ENCODE peak calls at places on chromosomes 12 and 14, in nine cellular contexts. One of them, this sample, is unnamed.
A peak's percentile ranks its signal among the peaks of the same experiment; 100 is the strongest.

GRCh38 chr12:105348561-105348960 is 18.1 kb downstream of the C12orf75 start:
- DNase-seq in testis: no peak
- DNase-seq in transverse colon: no peak
- DNase-seq in A549: no peak
- DNase-seq in lower lobe of right lung: no peak
- DNase-seq in psoas muscle: no peak
- DNase-seq in tibial artery: no peak
- DNase-seq in ovary: no peak
- DNase-seq in IMR-90: no peak
- DNase-seq in this sample: no peak

GRCh38 chr12:111753144-111753881 is 13.4 kb upstream of the ALDH2 start:
- DNase-seq in psoas muscle: peak; percentile 68
- DNase-seq in ovary: peak; percentile 68
- DNase-seq in transverse colon: peak; percentile 75
- DNase-seq in lower lobe of right lung: peak; percentile 75
- DNase-seq in A549: peak; percentile 63
- DNase-seq in tibial artery: peak; percentile 75
- DNase-seq in IMR-90: peak; percentile 61
- DNase-seq in testis: peak; percentile 74
- DNase-seq in this sample: peak; percentile 77

GRCh38 chr14:26925876-26926584 is 328.2 kb upstream of the NOVA1 start:
- DNase-seq in transverse colon: no peak
- DNase-seq in A549: no peak
- DNase-seq in testis: no peak
- DNase-seq in psoas muscle: no peak
- DNase-seq in ovary: no peak
- DNase-seq in lower lobe of right lung: peak; percentile 56
- DNase-seq in tibial artery: no peak
- DNase-seq in IMR-90: no peak
- DNase-seq in this sample: no peak

GRCh38 chr14:73763396-73763795 is 49.2 kb upstream of the PNMA1 start:
- DNase-seq in ovary: no peak
- DNase-seq in lower lobe of right lung: peak; percentile 18
- DNase-seq in A549: no peak
- DNase-seq in testis: no peak
- DNase-seq in IMR-90: no peak
- DNase-seq in tibial artery: no peak
- DNase-seq in transverse colon: peak; percentile 26
- DNase-seq in psoas muscle: peak; percentile 0
- DNase-seq in this sample: no peak

GRCh38 chr12:116183741-116184141 is 93.8 kb downstream of the MED13L start:
- DNase-seq in transverse colon: no peak
- DNase-seq in lower lobe of right lung: no peak
- DNase-seq in IMR-90: peak; percentile 47
- DNase-seq in psoas muscle: no peak
- DNase-seq in A549: no peak
- DNase-seq in testis: no peak
- DNase-seq in ovary: no peak
- DNase-seq in tibial artery: no peak
- DNase-seq in this sample: no peak

GRCh38 chr12:92718483-92718985 is 15.7 kb downstream of the PLEKHG7 start:
- DNase-seq in IMR-90: no peak
- DNase-seq in lower lobe of right lung: no peak
- DNase-seq in ovary: no peak
- DNase-seq in transverse colon: no peak
- DNase-seq in testis: no peak
- DNase-seq in A549: no peak
- DNase-seq in psoas muscle: no peak
- DNase-seq in tibial artery: no peak
- DNase-seq in this sample: no peak

GRCh38 chr12:46523446-46523845 is 150.9 kb upstream of the SLC38A2 start:
- DNase-seq in psoas muscle: no peak
- DNase-seq in ovary: no peak
- DNase-seq in transverse colon: no peak
- DNase-seq in testis: no peak
- DNase-seq in A549: peak; percentile 53
- DNase-seq in lower lobe of right lung: no peak
- DNase-seq in IMR-90: peak; percentile 40
- DNase-seq in tibial artery: no peak
- DNase-seq in this sample: no peak

GRCh38 chr14:96634481-96634880 is 132.3 kb downstream of the PAPOLA start:
- DNase-seq in A549: no peak
- DNase-seq in lower lobe of right lung: no peak
- DNase-seq in IMR-90: no peak
- DNase-seq in psoas muscle: no peak
- DNase-seq in transverse colon: no peak
- DNase-seq in testis: no peak
- DNase-seq in tibial artery: no peak
- DNase-seq in ovary: no peak
- DNase-seq in this sample: no peak

GRCh38 chr12:7125632-7126227 is 3.0 kb downstream of the RBP5 start:
- DNase-seq in IMR-90: no peak
- DNase-seq in ovary: no peak
- DNase-seq in psoas muscle: no peak
- DNase-seq in testis: no peak
- DNase-seq in lower lobe of right lung: no peak
- DNase-seq in A549: no peak
- DNase-seq in transverse colon: no peak
- DNase-seq in tibial artery: peak; percentile 10
- DNase-seq in this sample: no peak

GRCh38 chr12:123388948-123389559 is 5.1 kb downstream of the KMT5A start:
- DNase-seq in testis: no peak
- DNase-seq in psoas muscle: peak; percentile 37
- DNase-seq in IMR-90: no peak
- DNase-seq in A549: no peak
- DNase-seq in ovary: peak; percentile 49
- DNase-seq in transverse colon: no peak
- DNase-seq in lower lobe of right lung: no peak
- DNase-seq in tibial artery: no peak
- DNase-seq in this sample: peak; percentile 14

GRCh38 chr12:15892645-15893259 is 10.6 kb downstream of the STRAP start:
- DNase-seq in psoas muscle: no peak
- DNase-seq in A549: no peak
- DNase-seq in transverse colon: no peak
- DNase-seq in ovary: no peak
- DNase-seq in IMR-90: no peak
- DNase-seq in testis: no peak
- DNase-seq in lower lobe of right lung: no peak
- DNase-seq in tibial artery: no peak
- DNase-seq in this sample: no peak

GRCh38 chr12:27277846-27278260 is 33.8 kb downstream of the STK38L start:
- DNase-seq in lower lobe of right lung: no peak
- DNase-seq in ovary: no peak
- DNase-seq in IMR-90: peak; percentile 97
- DNase-seq in psoas muscle: no peak
- DNase-seq in testis: no peak
- DNase-seq in A549: peak; percentile 62
- DNase-seq in transverse colon: peak; percentile 51
- DNase-seq in tibial artery: no peak
- DNase-seq in this sample: no peak

GRCh38 chr12:21764950-21765349 is 9.6 kb downstream of the KCNJ8 start:
- DNase-seq in lower lobe of right lung: no peak
- DNase-seq in ovary: no peak
- DNase-seq in IMR-90: no peak
- DNase-seq in tibial artery: no peak
- DNase-seq in psoas muscle: no peak
- DNase-seq in testis: no peak
- DNase-seq in transverse colon: no peak
- DNase-seq in A549: no peak
- DNase-seq in this sample: no peak

GRCh38 chr12:55659486-55660385 is 23.0 kb downstream of the OR10P1 start:
- DNase-seq in psoas muscle: no peak
- DNase-seq in lower lobe of right lung: no peak
- DNase-seq in testis: peak; percentile 87
- DNase-seq in IMR-90: peak; percentile 9
- DNase-seq in ovary: peak; percentile 64
- DNase-seq in tibial artery: no peak
- DNase-seq in transverse colon: peak; percentile 28
- DNase-seq in A549: peak; percentile 47
- DNase-seq in this sample: no peak

GRCh38 chr14:95620659-95621059 is 65.6 kb upstream of the TCL1B start:
- DNase-seq in testis: peak; percentile 60
- DNase-seq in psoas muscle: no peak
- DNase-seq in lower lobe of right lung: no peak
- DNase-seq in tibial artery: no peak
- DNase-seq in A549: no peak
- DNase-seq in transverse colon: no peak
- DNase-seq in ovary: no peak
- DNase-seq in IMR-90: no peak
- DNase-seq in this sample: no peak

GRCh38 chr12:124289634-124290600 is 5.0 kb upstream of the RFLNA start:
- DNase-seq in ovary: no peak
- DNase-seq in testis: no peak
- DNase-seq in psoas muscle: peak; percentile 59
- DNase-seq in A549: no peak
- DNase-seq in transverse colon: no peak
- DNase-seq in IMR-90: peak; percentile 43
- DNase-seq in lower lobe of right lung: peak; percentile 44
- DNase-seq in tibial artery: no peak
- DNase-seq in this sample: no peak

GRCh38 chr12:11797317-11797913 is 147.9 kb downstream of the ETV6 start:
- DNase-seq in ovary: no peak
- DNase-seq in lower lobe of right lung: no peak
- DNase-seq in A549: no peak
- DNase-seq in transverse colon: no peak
- DNase-seq in testis: no peak
- DNase-seq in psoas muscle: no peak
- DNase-seq in IMR-90: peak; percentile 97
- DNase-seq in tibial artery: no peak
- DNase-seq in this sample: no peak

GRCh38 chr14:72519543-72519942 is 374.4 kb downstream of the DPF3 start:
- DNase-seq in psoas muscle: no peak
- DNase-seq in A549: no peak
- DNase-seq in ovary: no peak
- DNase-seq in IMR-90: no peak
- DNase-seq in transverse colon: no peak
- DNase-seq in testis: no peak
- DNase-seq in tibial artery: no peak
- DNase-seq in lower lobe of right lung: no peak
- DNase-seq in this sample: no peak

GRCh38 chr14:104586832-104587620 is 7.5 kb downstream of the C14orf180 start:
- DNase-seq in IMR-90: no peak
- DNase-seq in transverse colon: no peak
- DNase-seq in tibial artery: peak; percentile 79
- DNase-seq in testis: peak; percentile 36
- DNase-seq in psoas muscle: peak; percentile 49
- DNase-seq in ovary: no peak
- DNase-seq in lower lobe of right lung: no peak
- DNase-seq in A549: no peak
- DNase-seq in this sample: no peak

GRCh38 chr12:78002878-78003277 is 172.2 kb downstream of the NAV3 start:
- DNase-seq in testis: no peak
- DNase-seq in lower lobe of right lung: no peak
- DNase-seq in psoas muscle: no peak
- DNase-seq in A549: peak; percentile 6
- DNase-seq in ovary: no peak
- DNase-seq in tibial artery: no peak
- DNase-seq in transverse colon: no peak
- DNase-seq in IMR-90: peak; percentile 15
- DNase-seq in this sample: no peak
- TF ChIP-seq CTCF in testis: no peak
- TF ChIP-seq CTCF in lower lobe of right lung: no peak
- TF ChIP-seq CTCF in psoas muscle: no peak
- TF ChIP-seq CTCF in A549: no peak
- TF ChIP-seq CTCF in ovary: no peak
- TF ChIP-seq CTCF in tibial artery: no peak
- TF ChIP-seq CTCF in transverse colon: no peak
- TF ChIP-seq CTCF in IMR-90: no peak
- TF ChIP-seq CTCF in this sample: no peak

DNA sequence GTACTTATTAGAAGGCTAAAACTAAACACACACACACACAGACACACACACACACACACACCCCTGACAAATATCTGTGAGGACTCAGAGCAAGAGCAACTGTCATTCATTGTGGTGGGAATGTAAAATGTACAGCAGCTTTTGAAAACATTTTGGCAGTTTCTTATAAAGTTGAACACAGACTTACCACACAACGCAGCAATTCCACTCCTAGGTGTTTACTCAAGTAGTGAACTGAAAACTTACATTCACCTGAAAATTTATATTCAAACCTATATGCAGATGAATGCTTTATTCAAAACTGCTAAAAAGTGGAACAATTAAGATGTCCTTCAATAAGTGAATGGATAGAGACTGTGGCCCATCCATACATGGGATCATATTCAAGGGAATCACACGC is 18.6 kb downstream of the ZNF605 start:
- DNase-seq in ovary: no peak
- DNase-seq in psoas muscle: no peak
- DNase-seq in tibial artery: no peak
- DNase-seq in IMR-90: no peak
- DNase-seq in testis: no peak
- DNase-seq in lower lobe of right lung: no peak
- DNase-seq in transverse colon: no peak
- DNase-seq in A549: peak; percentile 31
- DNase-seq in this sample: no peak
- H3K9me3 ChIP-seq in ovary: peaks cover 4% of the 10 kb centered on the region
- H3K9me3 ChIP-seq in psoas muscle: peaks cover 61% of the 10 kb centered on the region
- H3K9me3 ChIP-seq in tibial artery: peaks cover 10% of the 10 kb centered on the region
- H3K9me3 ChIP-seq in IMR-90: peaks cover 57% of the 10 kb centered on the region
- H3K9me3 ChIP-seq in testis: no peaks in the 10 kb centered on the region
- H3K9me3 ChIP-seq in lower lobe of right lung: peaks cover 86% of the 10 kb centered on the region
- H3K9me3 ChIP-seq in transverse colon: peaks cover 51% of the 10 kb centered on the region
- H3K9me3 ChIP-seq in A549: peaks cover 73% of the 10 kb centered on the region
- H3K9me3 ChIP-seq in this sample: peaks cover 86% of the 10 kb centered on the region

DNA sequence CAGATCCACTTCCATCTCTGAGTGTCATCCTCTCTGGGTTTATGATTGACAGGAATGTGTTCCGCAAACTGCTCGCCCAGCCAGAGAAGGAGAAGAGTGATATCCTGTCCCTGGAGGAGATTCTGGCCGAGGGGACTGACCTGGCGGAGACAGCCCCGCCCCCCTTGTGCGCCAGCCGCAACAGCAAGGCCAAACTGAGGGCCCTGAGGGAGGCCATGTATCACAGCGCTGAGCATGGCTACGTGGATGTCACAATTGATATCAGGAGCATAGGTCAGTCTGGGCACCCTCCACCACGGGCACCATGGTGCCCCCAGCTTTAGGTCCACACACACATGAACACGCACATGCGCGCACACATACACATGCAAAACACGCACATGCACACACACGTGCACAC is 67.5 kb upstream of the PWP1 start:
- DNase-seq in lower lobe of right lung: no peak
- DNase-seq in tibial artery: no peak
- DNase-seq in IMR-90: no peak
- DNase-seq in psoas muscle: no peak
- DNase-seq in testis: no peak
- DNase-seq in A549: no peak
- DNase-seq in transverse colon: no peak
- DNase-seq in ovary: no peak
- DNase-seq in this sample: no peak
- TF ChIP-seq CTCF in lower lobe of right lung: no peak
- TF ChIP-seq CTCF in tibial artery: no peak
- TF ChIP-seq CTCF in IMR-90: no peak
- TF ChIP-seq CTCF in psoas muscle: no peak
- TF ChIP-seq CTCF in testis: no peak
- TF ChIP-seq CTCF in A549: no peak
- TF ChIP-seq CTCF in transverse colon: no peak
- TF ChIP-seq CTCF in ovary: no peak
- TF ChIP-seq CTCF in this sample: no peak

DNA sequence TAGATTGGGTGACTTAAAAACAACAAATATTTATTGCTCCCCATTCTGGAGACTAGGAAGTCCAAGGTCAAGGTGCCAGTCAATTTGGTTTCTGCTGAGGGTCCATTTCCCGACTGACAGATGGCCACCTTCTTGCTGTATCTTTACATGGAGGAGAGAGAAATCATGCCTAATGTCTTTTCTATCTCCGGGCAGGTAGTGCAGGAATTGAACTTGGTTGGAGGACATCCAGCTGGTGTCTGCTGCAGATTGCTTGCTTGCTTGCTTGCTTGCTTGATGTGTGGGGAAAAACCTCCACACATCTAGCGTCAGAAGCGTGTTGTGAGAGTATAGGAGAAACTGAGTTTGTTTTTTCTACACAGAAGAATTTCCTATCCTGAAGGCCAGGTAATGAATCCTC is 561.4 kb downstream of the DIO2 start:
- DNase-seq in tibial artery: no peak
- DNase-seq in IMR-90: no peak
- DNase-seq in ovary: no peak
- DNase-seq in transverse colon: no peak
- DNase-seq in A549: no peak
- DNase-seq in testis: no peak
- DNase-seq in lower lobe of right lung: no peak
- DNase-seq in psoas muscle: no peak
- DNase-seq in this sample: no peak
- H3K9me3 ChIP-seq in tibial artery: no peaks in the 10 kb centered on the region
- H3K9me3 ChIP-seq in IMR-90: no peaks in the 10 kb centered on the region
- H3K9me3 ChIP-seq in ovary: no peaks in the 10 kb centered on the region
- H3K9me3 ChIP-seq in transverse colon: no peaks in the 10 kb centered on the region
- H3K9me3 ChIP-seq in A549: no peaks in the 10 kb centered on the region
- H3K9me3 ChIP-seq in testis: no peaks in the 10 kb centered on the region
- H3K9me3 ChIP-seq in lower lobe of right lung: no peaks in the 10 kb centered on the region
- H3K9me3 ChIP-seq in psoas muscle: no peaks in the 10 kb centered on the region
- H3K9me3 ChIP-seq in this sample: no peaks in the 10 kb centered on the region

This sample was measured in mucosa of descending colon.